ENCODE peak calls at places on chromosomes 3 and 15, in nine cellular contexts. Y is lower lobe of right lung, S is foreskin fibroblast, I is anterior cingulate cortex, H is T1000, O is hypothalamus, R is mesendoderm, V is midbrain, J is left ventricle myocardium inferior. F is an unnamed sample.

GRCh38 chr15:66848116-66848515 is 146.1 kb downstream of the SMAD6 start:
- DNase-seq in H (no peak), R (no peak), I (no peak), V (no peak), Y (no peak), J (no peak), S (no peak), O (no peak), F (no peak)

GRCh38 chr3:61573441-61573840 is 12.1 kb downstream of the PTPRG start:
- DNase-seq in O (no peak), S (peak; percentile 69), J (no peak), R (no peak), H (no peak), V (no peak), I (no peak), Y (no peak), F (no peak)

GRCh38 chr3:94378322-94378721 is 315.5 kb downstream of the NSUN3 start:
- DNase-seq in V (no peak), H (no peak), S (no peak), J (no peak), R (no peak), O (no peak), I (no peak), Y (no peak), F (no peak)

GRCh38 chr3:58104155-58104554 is 95.9 kb downstream of the FLNB start:
- DNase-seq in R (no peak), O (no peak), S (no peak), Y (no peak), V (no peak), I (no peak), H (no peak), J (no peak), F (no peak)

GRCh38 chr3:46573701-46574100 is 7.6 kb upstream of the LRRC2 start:
- DNase-seq in R (peak; percentile 86), Y (no peak), S (no peak), V (no peak), H (no peak), O (no peak), J (no peak), I (no peak), F (no peak)

GRCh38 chr3:196793224-196793623 is 53.6 kb downstream of the PAK2 start:
- DNase-seq in H (no peak), O (no peak), I (no peak), Y (no peak), R (peak; percentile 98), J (no peak), S (peak; percentile 80), V (no peak), F (no peak)

GRCh38 chr3:36451816-36452215 is 71.5 kb downstream of the STAC start:
- DNase-seq in R (no peak), I (no peak), J (no peak), O (no peak), V (no peak), H (no peak), S (no peak), Y (no peak), F (no peak)

GRCh38 chr3:71143493-71143892 is 440.0 kb downstream of the FOXP1 start:
- DNase-seq in S (no peak), J (no peak), Y (no peak), H (no peak), R (no peak), I (no peak), V (no peak), O (no peak), F (no peak)

GRCh38 chr3:112519424-112520001 is 20.2 kb upstream of the BTLA start:
- DNase-seq in H (no peak), S (peak; percentile 79), Y (no peak), I (no peak), R (peak; percentile 80), J (no peak), O (peak; percentile 1), V (peak; percentile 59), F (no peak)

GRCh38 chr15:75232826-75233503 is 25.2 kb upstream of the GOLGA6C start:
- DNase-seq in R (no peak), O (no peak), S (no peak), H (no peak), I (no peak), Y (no peak), V (no peak), J (peak; percentile 8), F (no peak)

GRCh38 chr3:197522881-197523342 is 32.9 kb downstream of the BDH1 start:
- DNase-seq in S (peak; percentile 49), R (no peak), V (no peak), H (no peak), J (no peak), I (no peak), Y (no peak), O (no peak), F (peak; percentile 39)

GRCh38 chr3:157131861-157132260 is 28.1 kb downstream of the CCNL1 start:
- DNase-seq in V (no peak), I (no peak), H (no peak), R (no peak), J (no peak), S (peak; percentile 65), O (no peak), Y (no peak), F (no peak)

GRCh38 chr3:114067804-114068203 is 11.3 kb downstream of the QTRT2 start:
- DNase-seq in O (no peak), H (no peak), S (no peak), V (no peak), I (no peak), R (no peak), Y (no peak), J (no peak), F (no peak)

GRCh38 chr3:9862391-9863235 is 17.4 kb downstream of the CIDEC start:
- DNase-seq in H (no peak), S (peak; percentile 87), V (no peak), Y (peak; percentile 79), I (no peak), J (peak; percentile 69), R (peak; percentile 70), O (peak; percentile 8), F (no peak)

GRCh38 chr15:82530606-82531379 is 9.5 kb downstream of the RPS17 start:
- DNase-seq in Y (peak; percentile 79), V (no peak), I (no peak), H (no peak), J (peak; percentile 55), O (no peak), S (peak; percentile 78), R (peak; percentile 87), F (peak; percentile 67)

GRCh38 chr15:71957026-71957425 is 146.7 kb downstream of the NR2E3 start:
- DNase-seq in R (no peak), S (peak; percentile 16), V (no peak), H (no peak), J (no peak), O (no peak), Y (no peak), I (no peak), F (no peak)

GRCh38 chr3:137761099-137761562 is 3.0 kb upstream of the SOX14 start:
- DNase-seq in Y (no peak), I (no peak), V (no peak), H (no peak), R (peak; percentile 21), S (no peak), O (no peak), J (no peak), F (no peak)

GRCh38 chr3:194100856-194101390 is 35.0 kb upstream of the HES1 start:
- DNase-seq in O (no peak), V (no peak), H (no peak), Y (no peak), R (no peak), S (no peak), J (no peak), I (no peak), F (no peak)

GRCh38 chr3:195760345-195760983 is 39.7 kb downstream of the MUC20 start:
- DNase-seq in H (no peak), J (peak; percentile 40), V (peak; percentile 71), R (no peak), Y (no peak), O (no peak), S (no peak), I (no peak), F (peak; percentile 65)

GRCh38 chr3:158167737-158168469 is 58.0 kb downstream of the RSRC1 start:
- DNase-seq in I (no peak), R (peak; percentile 27), H (peak; percentile 40), V (no peak), S (peak; percentile 95), J (no peak), O (no peak), Y (no peak), F (no peak)

GRCh38 chr15:39665629-39666245 is 84.9 kb downstream of the THBS1 start:
- DNase-seq in R (no peak), S (no peak), V (no peak), Y (no peak), J (no peak), I (no peak), O (no peak), H (no peak), F (no peak)

GRCh38 chr3:25429441-25429907 is 1.4 kb downstream of the RARB start:
- DNase-seq in Y (no peak), S (no peak), J (no peak), O (no peak), H (no peak), R (no peak), V (no peak), I (no peak), F (no peak)

GRCh38 chr15:38145671-38146111 is 106.9 kb upstream of the SPRED1 start:
- DNase-seq in Y (no peak), H (no peak), O (peak; percentile 32), J (no peak), I (no peak), S (peak; percentile 28), V (peak; percentile 13), R (no peak), F (no peak)

GRCh38 chr3:114572364-114573062 is 278.7 kb downstream of the TIGIT start:
- DNase-seq in V (no peak), S (no peak), I (no peak), O (no peak), H (no peak), J (no peak), Y (no peak), R (no peak), F (no peak)

GRCh38 chr3:57451150-57451846 is 92.8 kb downstream of the DNAH12 start:
- DNase-seq in I (no peak), S (no peak), R (no peak), H (no peak), V (no peak), O (no peak), J (no peak), Y (no peak), F (no peak)

GRCh38 chr15:64003182-64003581 is 43.1 kb downstream of the DAPK2 start:
- DNase-seq in V (no peak), I (no peak), J (no peak), Y (no peak), H (no peak), S (no peak), R (no peak), O (no peak), F (no peak)

GRCh38 chr3:137304313-137305056 is 346.7 kb downstream of the IL20RB start:
- DNase-seq in Y (no peak), S (no peak), V (no peak), R (peak; percentile 28), J (no peak), O (no peak), H (no peak), I (no peak), F (no peak)

GRCh38 chr3:85935171-85935570 is 976.4 kb downstream of the CADM2 start:
- DNase-seq in S (no peak), J (no peak), V (no peak), I (no peak), H (no peak), R (no peak), O (no peak), Y (no peak), F (no peak)

GRCh38 chr3:169147246-169148008 is 516.1 kb downstream of the MECOM start:
- DNase-seq in Y (peak; percentile 56), O (no peak), I (no peak), J (peak; percentile 51), R (peak; percentile 95), S (peak; percentile 81), H (no peak), V (no peak), F (peak; percentile 53)

GRCh38 chr15:89057506-89058133 is 30.6 kb upstream of the ABHD2 start:
- DNase-seq in O (peak; percentile 87), V (peak; percentile 68), H (peak; percentile 63), J (peak; percentile 83), S (peak; percentile 88), R (peak; percentile 76), I (peak; percentile 10), Y (peak; percentile 88), F (peak; percentile 81)

GRCh38 chr15:48126667-48127355 is 6.0 kb downstream of the SLC24A5 start:
- DNase-seq in J (no peak), I (no peak), S (no peak), R (no peak), O (no peak), V (no peak), Y (no peak), H (no peak), F (no peak)

F was measured in left lung.